ENCODE peak calls at places on chromosomes 2 and 18, in six cellular contexts. S is Calu3, N is memory B cell, Q is NCI-H146, Y is NCI-H69, H is Kasumi-1. E is an unnamed sample.

GRCh38 chr2:25173719-25174118 is 5.3 kb upstream of the POMC start:
- DNase-seq in S (no peak), N (no peak), Q (no peak), Y (no peak), H (no peak), E (no peak)

GRCh38 chr2:98472961-98473746 is 28.5 kb downstream of the INPP4A start:
- DNase-seq in S (no peak), N (no peak), Q (no peak), Y (no peak), H (no peak), E (no peak)

GRCh38 chr2:173441222-173441621 is 86.5 kb downstream of the CDCA7 start:
- DNase-seq in S (no peak), N (no peak), Q (no peak), Y (no peak), H (no peak), E (no peak)

GRCh38 chr2:173654896-173655265 is 300.2 kb downstream of the CDCA7 start:
- DNase-seq in S (no peak), N (no peak), Q (no peak), Y (no peak), H (no peak), E (no peak)

GRCh38 chr2:160407393-160408204 is 86.0 kb downstream of the RBMS1 start:
- DNase-seq in S (peak), N (peak), Q (no peak), Y (peak), H (peak), E (peak)

GRCh38 chr2:28231110-28231621 is 161.5 kb upstream of the FOSL2 start:
- DNase-seq in S (no peak), N (no peak), Q (no peak), Y (no peak), H (no peak), E (no peak)

GRCh38 chr18:53380063-53380639 is 844.3 kb downstream of the MBD2 start:
- DNase-seq in S (peak), N (no peak), Q (peak), Y (peak), H (peak), E (peak)

GRCh38 chr2:162184362-162184761 is 32.3 kb upstream of the GCG start:
- DNase-seq in S (no peak), N (no peak), Q (no peak), Y (no peak), H (no peak), E (no peak)

GRCh38 chr2:48767330-48767729 is 11.8 kb upstream of the LHCGR start:
- DNase-seq in S (no peak), N (no peak), Q (no peak), Y (no peak), H (no peak), E (no peak)

GRCh38 chr2:218024871-218025270 is 22.1 kb upstream of the TNS1 start:
- DNase-seq in S (no peak), N (no peak), Q (no peak), Y (no peak), H (no peak), E (no peak)

GRCh38 chr2:179569834-179570233 is 291.6 kb downstream of the ZNF385B start:
- DNase-seq in S (no peak), N (no peak), Q (no peak), Y (peak), H (no peak), E (no peak)

GRCh38 chr2:121748202-121748601 is 7.2 kb upstream of the TSN start:
- DNase-seq in S (no peak), N (no peak), Q (peak), Y (peak), H (peak), E (peak)

GRCh38 chr2:120508581-120509041 is 162.7 kb downstream of the INHBB start:
- DNase-seq in S (no peak), N (no peak), Q (no peak), Y (peak), H (no peak), E (no peak)

GRCh38 chr2:152462591-152463178 is 127.7 kb downstream of the FMNL2 start:
- DNase-seq in S (no peak), N (no peak), Q (no peak), Y (no peak), H (no peak), E (no peak)

GRCh38 chr2:60260646-60261296 is 292.7 kb downstream of the BCL11A start:
- DNase-seq in S (no peak), N (no peak), Q (no peak), Y (no peak), H (no peak), E (no peak)

GRCh38 chr2:217331577-217332139 is 471.8 kb upstream of the TNP1 start:
- DNase-seq in S (peak), N (no peak), Q (no peak), Y (no peak), H (no peak), E (no peak)

GRCh38 chr18:75408554-75409506 is 18.7 kb downstream of the SMIM21 start:
- DNase-seq in S (peak), N (no peak), Q (no peak), Y (peak), H (no peak), E (no peak)

GRCh38 chr2:24912523-24912922 is 7.5 kb downstream of the ADCY3 start:
- DNase-seq in S (no peak), N (no peak), Q (no peak), Y (no peak), H (no peak), E (no peak)

GRCh38 chr18:9091066-9091476 is 11.4 kb upstream of the NDUFV2 start:
- DNase-seq in S (no peak), N (no peak), Q (no peak), Y (no peak), H (no peak), E (no peak)

GRCh38 chr2:179031731-179032408 is 18.1 kb downstream of the CCDC141 start:
- DNase-seq in S (no peak), N (peak), Q (no peak), Y (no peak), H (peak), E (no peak)

GRCh38 chr2:40416486-40416885 is 35.4 kb downstream of the SLC8A1 start:
- DNase-seq in S (no peak), N (no peak), Q (no peak), Y (no peak), H (no peak), E (no peak)

GRCh38 chr2:174259981-174260380 is 11.6 kb upstream of the OLA1 start:
- DNase-seq in S (no peak), N (no peak), Q (no peak), Y (peak), H (peak), E (no peak)

GRCh38 chr2:219126555-219126954 is 34.1 kb downstream of the NHEJ1 start:
- DNase-seq in S (no peak), N (no peak), Q (no peak), Y (peak), H (no peak), E (no peak)

GRCh38 chr2:29323961-29324360 is 208.7 kb downstream of the CLIP4 start:
- DNase-seq in S (no peak), N (no peak), Q (no peak), Y (peak), H (no peak), E (no peak)

GRCh38 chr2:191626497-191627151 is 51.3 kb upstream of the NABP1 start:
- DNase-seq in S (no peak), N (no peak), Q (no peak), Y (no peak), H (no peak), E (no peak)

GRCh38 chr2:115946341-115946740 is 1503.9 kb downstream of the DPP10 start:
- DNase-seq in S (no peak), N (no peak), Q (no peak), Y (no peak), H (no peak), E (no peak)

GRCh38 chr2:109516445-109517117 is 97.2 kb downstream of the SEPTIN10 start:
- DNase-seq in S (peak), N (no peak), Q (no peak), Y (peak), H (peak), E (no peak)

GRCh38 chr18:13095466-13095865 is 104.3 kb downstream of the CEP192 start:
- DNase-seq in S (no peak), N (no peak), Q (no peak), Y (no peak), H (no peak), E (no peak)

GRCh38 chr2:110116033-110116710 is 550 bp upstream of the MALL start:
- DNase-seq in S (peak), N (no peak), Q (no peak), Y (peak), H (no peak), E (no peak)

GRCh38 chr2:54579061-54579681 is 123.0 kb downstream of the SPTBN1 start:
- DNase-seq in S (no peak), N (no peak), Q (no peak), Y (peak), H (no peak), E (no peak)

GRCh38 chr2:24175631-24176030 is 778 bp downstream of the FAM228A start:
- DNase-seq in S (no peak), N (no peak), Q (no peak), Y (no peak), H (no peak), E (no peak)

GRCh38 chr2:36287363-36288275 is 68.0 kb upstream of the CRIM1 start:
- DNase-seq in S (no peak), N (no peak), Q (no peak), Y (no peak), H (no peak), E (no peak)

GRCh38 chr2:25041307-25041927 is 459 bp upstream of the EFR3B start:
- DNase-seq in S (peak), N (no peak), Q (peak), Y (peak), H (no peak), E (peak)